ENCODE peak calls at places on chromosomes 11 and 22, in six cellular contexts. H is RWPE2, I is tibial nerve, F is WERI-Rb-1, U is mucosa of descending colon, B is endodermal cell. S is an unnamed sample. For H3K9me3, the result is how much of the 10 kb centered on the place peaks cover.

GRCh38 chr22:30254307-30254706 is 7.7 kb upstream of the LIF start:
- DNase-seq in U (no peak), I (no peak), B (no peak), H (no peak), F (no peak), S (no peak)

GRCh38 chr11:368414-369335 is 624 bp upstream of the B4GALNT4 start:
- DNase-seq in U (peak), H (no peak), F (peak), I (peak), B (peak), S (no peak)

GRCh38 chr22:44309137-44309536 is 3.6 kb downstream of the SHISAL1 start:
- DNase-seq in U (peak), B (no peak), I (peak), F (peak), H (peak), S (peak)

GRCh38 chr11:29159552-29160465 is 857.0 kb downstream of the KCNA4 start:
- DNase-seq in F (peak), H (peak), U (no peak), B (peak), I (no peak), S (peak)

GRCh38 chr11:26649884-26650283 is 72.0 kb downstream of the SLC5A12 start:
- DNase-seq in U (no peak), I (peak), F (peak), H (no peak), B (peak), S (peak)

GRCh38 chr11:2467695-2468055 is 22.9 kb downstream of the KCNQ1 start:
- DNase-seq in U (no peak), F (no peak), B (peak), I (no peak), H (no peak), S (no peak)

GRCh38 chr11:82858556-82859091 is 41.6 kb downstream of the PRCP start:
- DNase-seq in I (no peak), U (no peak), F (no peak), B (no peak), H (peak), S (no peak)

GRCh38 chr11:80441821-80442220 is 1001.0 kb upstream of the TENM4 start:
- DNase-seq in H (no peak), F (no peak), U (no peak), I (no peak), B (no peak), S (no peak)

GRCh38 chr22:38924197-38924952 is 33.0 kb upstream of the APOBEC3A start:
- DNase-seq in I (peak), B (no peak), F (peak), U (peak), H (no peak), S (peak)

GRCh38 chr22:33796494-33796893 is 123.8 kb downstream of the LARGE1 start:
- DNase-seq in F (no peak), H (no peak), I (no peak), B (no peak), U (no peak), S (no peak)

GRCh38 chr11:23644443-23644842 is 784.2 kb upstream of the CCDC179 start:
- DNase-seq in U (no peak), B (no peak), I (no peak), H (no peak), F (no peak), S (no peak)

GRCh38 chr11:73787051-73787642 is 527 bp upstream of the MRPL48 start:
- DNase-seq in H (no peak), U (no peak), B (no peak), F (no peak), I (no peak), S (no peak)

GRCh38 chr11:2791521-2792375 is 92.0 kb upstream of the KCNQ1OT1 start:
- DNase-seq in H (no peak), B (peak), I (no peak), U (peak), F (peak), S (no peak)

GRCh38 chr11:89477175-89477574 is 14.0 kb downstream of the NOX4 start:
- DNase-seq in U (no peak), F (peak), H (no peak), B (peak), I (no peak), S (no peak)

GRCh38 chr22:42868751-42869251 is 11.7 kb upstream of the ARFGAP3 start:
- DNase-seq in H (no peak), F (no peak), U (no peak), B (no peak), I (no peak), S (peak)

GRCh38 chr11:61598383-61598782 is 17.5 kb upstream of the SYT7 start:
- DNase-seq in F (no peak), H (no peak), U (no peak), B (no peak), I (no peak), S (no peak)

GRCh38 chr11:131749100-131749499 is 378.7 kb downstream of the NTM start:
- DNase-seq in U (no peak), F (no peak), I (no peak), H (no peak), B (no peak), S (no peak)

GRCh38 chr11:23278121-23278520 is 417.8 kb upstream of the CCDC179 start:
- DNase-seq in I (no peak), H (no peak), F (no peak), B (no peak), U (no peak), S (no peak)

DNA sequence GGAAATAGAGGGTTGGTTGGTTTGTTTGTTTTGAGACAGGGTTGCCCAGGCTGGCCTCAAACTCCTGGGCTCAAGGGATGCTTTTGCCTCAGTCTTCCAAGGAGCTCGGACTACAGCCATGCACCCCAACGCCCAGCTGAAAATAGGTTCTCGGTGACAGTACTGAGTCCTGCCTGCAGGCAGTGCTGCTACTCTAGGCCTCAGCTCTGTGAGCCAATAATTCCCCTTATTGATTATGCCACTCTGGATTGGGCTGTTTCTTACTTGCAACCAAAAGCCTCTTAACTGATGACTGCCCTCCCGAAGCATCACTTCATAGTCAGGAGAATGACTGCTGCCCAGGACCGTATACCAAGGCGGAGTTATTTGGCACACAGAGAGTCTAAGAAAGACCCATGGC is 1.2 kb upstream of the C11orf16 start:
- DNase-seq in U (no peak), H (no peak), F (no peak), B (peak), I (no peak), S (no peak)
- TF ChIP-seq CTCF in U (no peak), H (no peak), F (peak), B (peak), I (no peak), S (no peak)

GRCh38 chr11:65921033-65921555 is 1.9 kb downstream of the DRAP1 start:
- DNase-seq in I (no peak), H (no peak), U (no peak), F (no peak), B (no peak), S (no peak)
- H3K4me3 ChIP-seq in I (peak), H (no peak), U (no peak), F (no peak), B (no peak), S (no peak)

GRCh38 chr11:74870485-74870884 is 78.4 kb downstream of the XRRA1 start:
- DNase-seq in I (no peak), B (peak), H (no peak), U (no peak), F (peak), S (no peak)
- H3K9me3 ChIP-seq in I (half or more), B (half or more), H (under half), U (half or more), F (under half), S (under half)

GRCh38 chr22:26364066-26365015 is 64.7 kb upstream of the ASPHD2 start:
- DNase-seq in I (peak), B (peak), H (no peak), U (no peak), F (peak), S (peak)
- TF ChIP-seq CTCF in I (peak), B (peak), H (peak), U (peak), F (peak), S (peak)

DNA sequence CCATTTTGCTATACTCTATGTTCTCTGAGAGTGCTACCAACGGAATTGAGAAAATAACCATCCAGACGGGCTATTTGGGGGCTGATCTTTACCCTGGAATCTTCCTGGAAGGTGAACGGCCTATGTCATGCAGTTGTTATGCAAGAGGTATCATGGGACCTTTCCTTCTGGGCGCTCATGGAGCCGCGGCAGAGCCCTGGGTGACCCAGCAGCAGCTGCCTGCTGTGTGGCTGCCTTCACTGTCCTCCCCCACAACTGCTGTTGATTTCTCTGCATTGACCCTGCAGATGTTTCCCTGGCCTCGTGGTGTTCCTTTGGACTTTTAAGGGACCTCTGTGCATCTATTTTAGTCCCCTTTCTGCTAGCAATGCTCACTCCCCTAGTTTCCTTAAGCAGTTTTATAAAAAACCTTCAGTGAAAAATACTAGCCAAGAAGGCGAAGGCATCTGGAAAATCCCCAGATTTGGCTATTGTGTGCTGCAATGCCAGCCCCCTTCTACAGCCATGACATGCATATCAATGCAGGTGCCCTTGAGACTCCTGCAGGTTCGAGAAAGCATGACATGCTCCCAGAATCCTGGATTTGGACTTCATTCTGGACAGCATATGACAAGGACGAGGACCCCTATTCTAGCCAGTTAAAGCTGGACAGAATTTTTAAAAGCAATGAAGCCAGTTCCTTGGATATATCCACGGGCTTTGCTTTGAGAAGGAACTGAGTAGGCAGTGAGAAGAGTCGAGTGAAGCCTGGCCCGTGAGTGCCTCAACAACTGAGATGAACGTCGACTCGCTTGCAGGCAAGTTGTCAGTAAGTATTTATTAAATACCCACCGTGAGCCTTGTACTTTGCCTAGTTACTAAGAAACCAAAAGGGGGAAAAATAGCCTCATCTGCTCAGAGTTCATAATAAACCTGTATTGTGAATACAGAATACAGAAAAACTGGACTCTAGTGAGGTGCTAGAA is at the start of gene SLC25A18:
- DNase-seq in U (no peak), I (peak), B (peak), H (no peak), F (peak), S (no peak)
- H3K4me3 ChIP-seq in U (no peak), I (peak), B (no peak), H (no peak), F (peak), S (no peak)

GRCh38 chr22:47369431-47370015 is 607.1 kb downstream of the TBC1D22A start:
- DNase-seq in I (no peak), U (no peak), H (peak), F (peak), B (peak), S (no peak)

GRCh38 chr22:47367107-47367690 is 604.7 kb downstream of the TBC1D22A start:
- DNase-seq in I (no peak), F (peak), B (peak), U (no peak), H (no peak), S (no peak)

GRCh38 chr22:47370448-47371262 is 608.2 kb downstream of the TBC1D22A start:
- DNase-seq in B (peak), I (no peak), F (peak), H (peak), U (no peak), S (no peak)

GRCh38 chr22:47367993-47368945 is 605.8 kb downstream of the TBC1D22A start:
- DNase-seq in B (peak), F (peak), I (no peak), U (no peak), H (peak), S (no peak)

DNA sequence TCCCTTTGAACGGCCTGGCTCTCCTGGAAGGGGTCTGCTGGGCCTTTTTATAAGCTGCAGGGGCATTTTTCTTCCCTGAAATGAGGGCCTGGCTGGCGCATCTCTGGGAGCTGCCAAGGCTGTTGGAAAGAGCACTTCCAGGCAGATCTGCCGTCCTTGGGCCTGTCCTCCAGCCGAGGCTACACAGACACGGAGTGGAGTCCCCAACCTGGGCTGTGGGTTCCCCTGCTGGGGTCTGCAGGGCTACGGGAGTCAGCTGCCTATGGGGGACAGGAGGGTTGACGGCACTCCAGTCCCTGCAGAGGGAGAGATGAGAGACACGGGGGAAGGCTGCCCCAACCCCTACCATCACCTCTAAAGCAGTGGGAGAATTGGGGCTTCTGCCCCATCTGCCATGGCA is 606.6 kb downstream of the TBC1D22A start:
- DNase-seq in I (no peak), U (no peak), H (peak), F (peak), B (no peak), S (no peak)
- H3K9me3 ChIP-seq in I (under half), U (under half), H (under half), F (under half), B (half or more), S (under half)